ENCODE peak calls at places on chromosomes 5 and 9, in ten cellular contexts. One of them, this sample, is unnamed.
A peak's percentile ranks its signal among the peaks of the same experiment; 100 is the strongest.

GRCh38 chr5:68277427-68277826 is 61.9 kb downstream of the PIK3R1 start:
- DNase-seq in RWPE1: peak; percentile 97
- DNase-seq in HFF-Myc: no peak
- DNase-seq in DMS53: no peak
- DNase-seq in activated gamma-delta T cell treated with Interleukin-2 at 50 U/mL for 16 hours: no peak
- DNase-seq in NCI-H1092: no peak
- DNase-seq in activated T-helper 1 cell treated with Interleukin-2 at 50 U/mL for 16 hours: no peak
- DNase-seq in kidney tubule cell: peak; percentile 90
- DNase-seq in HT-29: peak; percentile 64
- DNase-seq in GM04504: no peak
- DNase-seq in this sample: no peak

GRCh38 chr5:5025098-5025773 is 114.9 kb upstream of the ADAMTS16 start:
- DNase-seq in HT-29: no peak
- DNase-seq in GM04504: no peak
- DNase-seq in NCI-H1092: no peak
- DNase-seq in HFF-Myc: no peak
- DNase-seq in RWPE1: no peak
- DNase-seq in activated gamma-delta T cell treated with Interleukin-2 at 50 U/mL for 16 hours: no peak
- DNase-seq in DMS53: no peak
- DNase-seq in activated T-helper 1 cell treated with Interleukin-2 at 50 U/mL for 16 hours: no peak
- DNase-seq in kidney tubule cell: no peak
- DNase-seq in this sample: no peak

GRCh38 chr9:34372598-34373011 is 4.1 kb downstream of the MYORG start:
- DNase-seq in GM04504: no peak
- DNase-seq in NCI-H1092: no peak
- DNase-seq in HT-29: no peak
- DNase-seq in activated T-helper 1 cell treated with Interleukin-2 at 50 U/mL for 16 hours: no peak
- DNase-seq in activated gamma-delta T cell treated with Interleukin-2 at 50 U/mL for 16 hours: no peak
- DNase-seq in RWPE1: no peak
- DNase-seq in HFF-Myc: no peak
- DNase-seq in DMS53: no peak
- DNase-seq in kidney tubule cell: no peak
- DNase-seq in this sample: no peak

GRCh38 chr5:90518666-90519065 is 10.7 kb downstream of the LYSMD3 start:
- DNase-seq in NCI-H1092: no peak
- DNase-seq in activated gamma-delta T cell treated with Interleukin-2 at 50 U/mL for 16 hours: no peak
- DNase-seq in activated T-helper 1 cell treated with Interleukin-2 at 50 U/mL for 16 hours: no peak
- DNase-seq in HFF-Myc: peak; percentile 20
- DNase-seq in GM04504: peak; percentile 1
- DNase-seq in kidney tubule cell: peak; percentile 77
- DNase-seq in DMS53: peak; percentile 91
- DNase-seq in HT-29: no peak
- DNase-seq in RWPE1: peak; percentile 36
- DNase-seq in this sample: no peak

GRCh38 chr5:28397502-28397941 is 1359.1 kb upstream of the CDH9 start:
- DNase-seq in kidney tubule cell: peak; percentile 90
- DNase-seq in HFF-Myc: no peak
- DNase-seq in HT-29: no peak
- DNase-seq in GM04504: no peak
- DNase-seq in DMS53: no peak
- DNase-seq in activated gamma-delta T cell treated with Interleukin-2 at 50 U/mL for 16 hours: no peak
- DNase-seq in activated T-helper 1 cell treated with Interleukin-2 at 50 U/mL for 16 hours: no peak
- DNase-seq in NCI-H1092: no peak
- DNase-seq in RWPE1: peak; percentile 34
- DNase-seq in this sample: no peak

GRCh38 chr5:148290271-148291195 is 21.7 kb upstream of the SPINK7 start:
- DNase-seq in RWPE1: peak; percentile 63
- DNase-seq in kidney tubule cell: peak; percentile 30
- DNase-seq in HFF-Myc: no peak
- DNase-seq in NCI-H1092: no peak
- DNase-seq in activated T-helper 1 cell treated with Interleukin-2 at 50 U/mL for 16 hours: no peak
- DNase-seq in DMS53: peak; percentile 72
- DNase-seq in GM04504: no peak
- DNase-seq in activated gamma-delta T cell treated with Interleukin-2 at 50 U/mL for 16 hours: no peak
- DNase-seq in HT-29: peak; percentile 35
- DNase-seq in this sample: peak; percentile 52

GRCh38 chr9:76603448-76603895 is 144.5 kb downstream of the GCNT1 start:
- DNase-seq in activated T-helper 1 cell treated with Interleukin-2 at 50 U/mL for 16 hours: no peak
- DNase-seq in kidney tubule cell: no peak
- DNase-seq in NCI-H1092: no peak
- DNase-seq in DMS53: no peak
- DNase-seq in RWPE1: no peak
- DNase-seq in HT-29: no peak
- DNase-seq in activated gamma-delta T cell treated with Interleukin-2 at 50 U/mL for 16 hours: no peak
- DNase-seq in HFF-Myc: no peak
- DNase-seq in GM04504: no peak
- DNase-seq in this sample: no peak

GRCh38 chr9:5843450-5844249 is 10.7 kb upstream of the ERMP1 start:
- DNase-seq in DMS53: peak; percentile 91
- DNase-seq in activated gamma-delta T cell treated with Interleukin-2 at 50 U/mL for 16 hours: no peak
- DNase-seq in HT-29: peak; percentile 66
- DNase-seq in kidney tubule cell: peak; percentile 64
- DNase-seq in activated T-helper 1 cell treated with Interleukin-2 at 50 U/mL for 16 hours: no peak
- DNase-seq in HFF-Myc: peak; percentile 63
- DNase-seq in GM04504: no peak
- DNase-seq in NCI-H1092: peak; percentile 79
- DNase-seq in RWPE1: no peak
- DNase-seq in this sample: no peak

GRCh38 chr9:127980056-127980705 is 608 bp downstream of the EEIG1 start:
- DNase-seq in HFF-Myc: no peak
- DNase-seq in RWPE1: no peak
- DNase-seq in activated T-helper 1 cell treated with Interleukin-2 at 50 U/mL for 16 hours: peak; percentile 51
- DNase-seq in NCI-H1092: no peak
- DNase-seq in GM04504: no peak
- DNase-seq in activated gamma-delta T cell treated with Interleukin-2 at 50 U/mL for 16 hours: peak; percentile 51
- DNase-seq in HT-29: peak; percentile 71
- DNase-seq in kidney tubule cell: peak; percentile 58
- DNase-seq in DMS53: peak; percentile 89
- DNase-seq in this sample: peak; percentile 55

GRCh38 chr9:71504636-71505035 is 263.7 kb downstream of the CEMIP2 start:
- DNase-seq in NCI-H1092: no peak
- DNase-seq in activated gamma-delta T cell treated with Interleukin-2 at 50 U/mL for 16 hours: no peak
- DNase-seq in HFF-Myc: no peak
- DNase-seq in HT-29: no peak
- DNase-seq in RWPE1: peak; percentile 18
- DNase-seq in activated T-helper 1 cell treated with Interleukin-2 at 50 U/mL for 16 hours: no peak
- DNase-seq in GM04504: no peak
- DNase-seq in kidney tubule cell: peak; percentile 82
- DNase-seq in DMS53: no peak
- DNase-seq in this sample: no peak

GRCh38 chr5:136656811-136657210 is 291.5 kb upstream of the TRPC7 start:
- DNase-seq in RWPE1: no peak
- DNase-seq in activated T-helper 1 cell treated with Interleukin-2 at 50 U/mL for 16 hours: no peak
- DNase-seq in DMS53: no peak
- DNase-seq in GM04504: no peak
- DNase-seq in activated gamma-delta T cell treated with Interleukin-2 at 50 U/mL for 16 hours: no peak
- DNase-seq in kidney tubule cell: peak; percentile 60
- DNase-seq in HT-29: no peak
- DNase-seq in NCI-H1092: no peak
- DNase-seq in HFF-Myc: no peak
- DNase-seq in this sample: peak; percentile 26

GRCh38 chr5:142118421-142118686 is 9.8 kb downstream of the NDFIP1 start:
- DNase-seq in DMS53: no peak
- DNase-seq in NCI-H1092: no peak
- DNase-seq in activated gamma-delta T cell treated with Interleukin-2 at 50 U/mL for 16 hours: no peak
- DNase-seq in HFF-Myc: no peak
- DNase-seq in kidney tubule cell: no peak
- DNase-seq in RWPE1: no peak
- DNase-seq in HT-29: no peak
- DNase-seq in activated T-helper 1 cell treated with Interleukin-2 at 50 U/mL for 16 hours: no peak
- DNase-seq in GM04504: no peak
- DNase-seq in this sample: no peak

GRCh38 chr5:169408735-169409134 is 107.8 kb upstream of the SLIT3 start:
- DNase-seq in activated gamma-delta T cell treated with Interleukin-2 at 50 U/mL for 16 hours: no peak
- DNase-seq in HT-29: no peak
- DNase-seq in GM04504: no peak
- DNase-seq in HFF-Myc: no peak
- DNase-seq in NCI-H1092: no peak
- DNase-seq in activated T-helper 1 cell treated with Interleukin-2 at 50 U/mL for 16 hours: no peak
- DNase-seq in DMS53: no peak
- DNase-seq in kidney tubule cell: no peak
- DNase-seq in RWPE1: no peak
- DNase-seq in this sample: no peak

GRCh38 chr9:33329117-33329563 is 38.8 kb downstream of the NFX1 start:
- DNase-seq in RWPE1: peak; percentile 91
- DNase-seq in HFF-Myc: peak; percentile 59
- DNase-seq in activated gamma-delta T cell treated with Interleukin-2 at 50 U/mL for 16 hours: no peak
- DNase-seq in DMS53: no peak
- DNase-seq in activated T-helper 1 cell treated with Interleukin-2 at 50 U/mL for 16 hours: no peak
- DNase-seq in HT-29: peak; percentile 98
- DNase-seq in NCI-H1092: no peak
- DNase-seq in kidney tubule cell: peak; percentile 100
- DNase-seq in GM04504: peak; percentile 93
- DNase-seq in this sample: peak; percentile 97

GRCh38 chr9:32431196-32431595 is 46.8 kb downstream of the ACO1 start:
- DNase-seq in DMS53: no peak
- DNase-seq in NCI-H1092: no peak
- DNase-seq in HFF-Myc: no peak
- DNase-seq in GM04504: no peak
- DNase-seq in activated T-helper 1 cell treated with Interleukin-2 at 50 U/mL for 16 hours: no peak
- DNase-seq in RWPE1: no peak
- DNase-seq in activated gamma-delta T cell treated with Interleukin-2 at 50 U/mL for 16 hours: no peak
- DNase-seq in kidney tubule cell: no peak
- DNase-seq in HT-29: no peak
- DNase-seq in this sample: no peak

GRCh38 chr9:28951945-28952344 is 1378.7 kb upstream of the C9orf72 start:
- DNase-seq in activated T-helper 1 cell treated with Interleukin-2 at 50 U/mL for 16 hours: no peak
- DNase-seq in DMS53: peak; percentile 46
- DNase-seq in NCI-H1092: no peak
- DNase-seq in activated gamma-delta T cell treated with Interleukin-2 at 50 U/mL for 16 hours: no peak
- DNase-seq in kidney tubule cell: no peak
- DNase-seq in HT-29: peak; percentile 31
- DNase-seq in GM04504: no peak
- DNase-seq in HFF-Myc: no peak
- DNase-seq in RWPE1: no peak
- DNase-seq in this sample: no peak

GRCh38 chr5:35063386-35063785 is 15.6 kb upstream of the AGXT2 start:
- DNase-seq in activated gamma-delta T cell treated with Interleukin-2 at 50 U/mL for 16 hours: no peak
- DNase-seq in kidney tubule cell: no peak
- DNase-seq in RWPE1: no peak
- DNase-seq in HT-29: no peak
- DNase-seq in HFF-Myc: no peak
- DNase-seq in activated T-helper 1 cell treated with Interleukin-2 at 50 U/mL for 16 hours: no peak
- DNase-seq in NCI-H1092: no peak
- DNase-seq in DMS53: no peak
- DNase-seq in GM04504: no peak
- DNase-seq in this sample: no peak

GRCh38 chr5:166102947-166103346 is 2188.5 kb upstream of the WWC1 start:
- DNase-seq in NCI-H1092: no peak
- DNase-seq in kidney tubule cell: no peak
- DNase-seq in HFF-Myc: no peak
- DNase-seq in activated T-helper 1 cell treated with Interleukin-2 at 50 U/mL for 16 hours: no peak
- DNase-seq in DMS53: peak; percentile 40
- DNase-seq in RWPE1: no peak
- DNase-seq in HT-29: no peak
- DNase-seq in activated gamma-delta T cell treated with Interleukin-2 at 50 U/mL for 16 hours: no peak
- DNase-seq in GM04504: no peak
- DNase-seq in this sample: no peak

GRCh38 chr9:137191245-137191644 is 2.8 kb downstream of the SSNA1 start:
- DNase-seq in activated T-helper 1 cell treated with Interleukin-2 at 50 U/mL for 16 hours: no peak
- DNase-seq in HT-29: no peak
- DNase-seq in HFF-Myc: no peak
- DNase-seq in DMS53: no peak
- DNase-seq in NCI-H1092: no peak
- DNase-seq in RWPE1: no peak
- DNase-seq in kidney tubule cell: no peak
- DNase-seq in GM04504: no peak
- DNase-seq in activated gamma-delta T cell treated with Interleukin-2 at 50 U/mL for 16 hours: no peak
- DNase-seq in this sample: no peak

GRCh38 chr5:133873936-133874585 is 94.4 kb downstream of the C5orf15 start:
- DNase-seq in activated gamma-delta T cell treated with Interleukin-2 at 50 U/mL for 16 hours: no peak
- DNase-seq in GM04504: no peak
- DNase-seq in kidney tubule cell: peak; percentile 44
- DNase-seq in RWPE1: peak; percentile 20
- DNase-seq in HT-29: no peak
- DNase-seq in activated T-helper 1 cell treated with Interleukin-2 at 50 U/mL for 16 hours: no peak
- DNase-seq in NCI-H1092: no peak
- DNase-seq in DMS53: no peak
- DNase-seq in HFF-Myc: no peak
- DNase-seq in this sample: no peak

GRCh38 chr5:174752121-174752520 is 27.7 kb downstream of the MSX2 start:
- DNase-seq in kidney tubule cell: no peak
- DNase-seq in NCI-H1092: no peak
- DNase-seq in DMS53: no peak
- DNase-seq in GM04504: no peak
- DNase-seq in HFF-Myc: no peak
- DNase-seq in HT-29: peak; percentile 5
- DNase-seq in RWPE1: no peak
- DNase-seq in activated T-helper 1 cell treated with Interleukin-2 at 50 U/mL for 16 hours: no peak
- DNase-seq in activated gamma-delta T cell treated with Interleukin-2 at 50 U/mL for 16 hours: no peak
- DNase-seq in this sample: no peak

GRCh38 chr5:14184725-14185124 is 41.6 kb downstream of the TRIO start:
- DNase-seq in activated gamma-delta T cell treated with Interleukin-2 at 50 U/mL for 16 hours: no peak
- DNase-seq in HT-29: no peak
- DNase-seq in RWPE1: no peak
- DNase-seq in GM04504: no peak
- DNase-seq in HFF-Myc: no peak
- DNase-seq in NCI-H1092: no peak
- DNase-seq in kidney tubule cell: no peak
- DNase-seq in activated T-helper 1 cell treated with Interleukin-2 at 50 U/mL for 16 hours: no peak
- DNase-seq in DMS53: no peak
- DNase-seq in this sample: no peak

GRCh38 chr9:107213561-107214028 is 69.5 kb upstream of the RAD23B start:
- DNase-seq in HFF-Myc: peak; percentile 89
- DNase-seq in activated gamma-delta T cell treated with Interleukin-2 at 50 U/mL for 16 hours: peak; percentile 21
- DNase-seq in DMS53: peak; percentile 93
- DNase-seq in activated T-helper 1 cell treated with Interleukin-2 at 50 U/mL for 16 hours: no peak
- DNase-seq in NCI-H1092: no peak
- DNase-seq in GM04504: peak; percentile 71
- DNase-seq in HT-29: peak; percentile 80
- DNase-seq in RWPE1: peak; percentile 98
- DNase-seq in kidney tubule cell: peak; percentile 90
- DNase-seq in this sample: peak; percentile 56

GRCh38 chr9:93261735-93262523 is 78.0 kb downstream of the WNK2 start:
- DNase-seq in DMS53: peak; percentile 42
- DNase-seq in HFF-Myc: no peak
- DNase-seq in activated gamma-delta T cell treated with Interleukin-2 at 50 U/mL for 16 hours: no peak
- DNase-seq in HT-29: no peak
- DNase-seq in kidney tubule cell: no peak
- DNase-seq in GM04504: no peak
- DNase-seq in activated T-helper 1 cell treated with Interleukin-2 at 50 U/mL for 16 hours: no peak
- DNase-seq in NCI-H1092: no peak
- DNase-seq in RWPE1: no peak
- DNase-seq in this sample: no peak

GRCh38 chr9:111356567-111357244 is 26.7 kb upstream of the OR2K2 start:
- DNase-seq in HFF-Myc: peak; percentile 70
- DNase-seq in RWPE1: peak; percentile 95
- DNase-seq in NCI-H1092: no peak
- DNase-seq in DMS53: no peak
- DNase-seq in kidney tubule cell: peak; percentile 83
- DNase-seq in GM04504: peak; percentile 66
- DNase-seq in activated gamma-delta T cell treated with Interleukin-2 at 50 U/mL for 16 hours: no peak
- DNase-seq in HT-29: no peak
- DNase-seq in activated T-helper 1 cell treated with Interleukin-2 at 50 U/mL for 16 hours: no peak
- DNase-seq in this sample: peak; percentile 66

GRCh38 chr5:86679529-86679928 is 61.8 kb downstream of the COX7C start:
- DNase-seq in activated gamma-delta T cell treated with Interleukin-2 at 50 U/mL for 16 hours: no peak
- DNase-seq in GM04504: peak; percentile 16
- DNase-seq in HT-29: peak; percentile 57
- DNase-seq in HFF-Myc: peak; percentile 19
- DNase-seq in activated T-helper 1 cell treated with Interleukin-2 at 50 U/mL for 16 hours: no peak
- DNase-seq in DMS53: peak; percentile 87
- DNase-seq in RWPE1: peak; percentile 59
- DNase-seq in kidney tubule cell: peak; percentile 84
- DNase-seq in NCI-H1092: peak; percentile 36
- DNase-seq in this sample: peak; percentile 54

GRCh38 chr5:87151547-87151946 is 116.1 kb upstream of the RASA1 start:
- DNase-seq in DMS53: no peak
- DNase-seq in activated gamma-delta T cell treated with Interleukin-2 at 50 U/mL for 16 hours: no peak
- DNase-seq in kidney tubule cell: peak; percentile 98
- DNase-seq in HFF-Myc: peak; percentile 78
- DNase-seq in GM04504: peak; percentile 67
- DNase-seq in NCI-H1092: no peak
- DNase-seq in activated T-helper 1 cell treated with Interleukin-2 at 50 U/mL for 16 hours: no peak
- DNase-seq in HT-29: peak; percentile 56
- DNase-seq in RWPE1: peak; percentile 49
- DNase-seq in this sample: no peak

GRCh38 chr9:2780846-2781245 is 63.0 kb downstream of the PUM3 start:
- DNase-seq in GM04504: no peak
- DNase-seq in RWPE1: no peak
- DNase-seq in NCI-H1092: no peak
- DNase-seq in HT-29: no peak
- DNase-seq in HFF-Myc: no peak
- DNase-seq in kidney tubule cell: no peak
- DNase-seq in activated T-helper 1 cell treated with Interleukin-2 at 50 U/mL for 16 hours: no peak
- DNase-seq in DMS53: no peak
- DNase-seq in activated gamma-delta T cell treated with Interleukin-2 at 50 U/mL for 16 hours: no peak
- DNase-seq in this sample: no peak

This sample was measured in LoVo.